ENCODE peak calls at places on chromosomes 11 and 22, in nine cellular contexts. S is MG63, Q is adipocyte, E is heart right ventricle, A is left ventricle myocardium inferior, D is AG09309, N is lower leg skin, C is fibroblast of mammary gland, P is IMR-90. H is an unnamed sample.
A peak's percentile ranks its signal among the peaks of the same experiment; 100 is the strongest.

GRCh38 chr11:8357891-8358566 is 94.4 kb upstream of the LMO1 start:
- DNase-seq in S (no peak), Q (no peak), E (no peak), A (no peak), D (no peak), N (no peak), C (no peak), P (no peak), H (no peak)

GRCh38 chr11:79412761-79413160 is 28.1 kb downstream of the TENM4 start:
- DNase-seq in S (no peak), Q (no peak), E (no peak), A (no peak), D (no peak), N (no peak), C (peak; percentile 34), P (peak; percentile 18), H (no peak)

GRCh38 chr11:105861225-105861624 is 160.8 kb downstream of the MSANTD4 start:
- DNase-seq in S (no peak), Q (no peak), E (no peak), A (no peak), D (no peak), N (no peak), C (no peak), P (peak; percentile 6), H (no peak)

GRCh38 chr11:60121259-60121658 is 32.8 kb downstream of the MS4A2 start:
- DNase-seq in S (peak; percentile 4), Q (no peak), E (no peak), A (no peak), D (no peak), N (no peak), C (no peak), P (no peak), H (no peak)

GRCh38 chr11:10751581-10751940 is 515 bp downstream of the CTR9 start:
- DNase-seq in S (no peak), Q (peak; percentile 39), E (no peak), A (no peak), D (no peak), N (no peak), C (no peak), P (no peak), H (no peak)

GRCh38 chr22:46794067-46794466 is 31.6 kb downstream of the TBC1D22A start:
- DNase-seq in S (no peak), Q (no peak), E (no peak), A (no peak), D (no peak), N (no peak), C (no peak), P (no peak), H (no peak)

GRCh38 chr22:31627223-31627731 is 34.7 kb downstream of the PISD start:
- DNase-seq in S (no peak), Q (no peak), E (no peak), A (no peak), D (no peak), N (no peak), C (no peak), P (no peak), H (no peak)

GRCh38 chr11:33899383-33900037 is 7.6 kb upstream of the LMO2 start:
- DNase-seq in S (peak; percentile 89), Q (peak; percentile 80), E (peak; percentile 54), A (peak; percentile 81), D (peak; percentile 29), N (peak; percentile 89), C (peak; percentile 83), P (peak; percentile 66), H (no peak)

GRCh38 chr11:80462211-80462610 is 1021.4 kb upstream of the TENM4 start:
- DNase-seq in S (no peak), Q (no peak), E (no peak), A (no peak), D (no peak), N (no peak), C (peak; percentile 1), P (no peak), H (no peak)

GRCh38 chr11:101008961-101009684 is 120.5 kb downstream of the PGR start:
- DNase-seq in S (no peak), Q (no peak), E (no peak), A (no peak), D (no peak), N (no peak), C (no peak), P (no peak), H (no peak)

GRCh38 chr11:65827774-65828156 is 6.0 kb upstream of the SNX32 start:
- DNase-seq in S (no peak), Q (no peak), E (no peak), A (no peak), D (no peak), N (no peak), C (peak; percentile 18), P (peak; percentile 44), H (no peak)

GRCh38 chr22:19942071-19942885 is 660 bp upstream of the TXNRD2 start:
- DNase-seq in S (peak; percentile 52), Q (peak; percentile 83), E (no peak), A (no peak), D (peak; percentile 55), N (no peak), C (peak; percentile 58), P (peak; percentile 69), H (no peak)

GRCh38 chr11:64802370-64803162 is 448 bp downstream of the MAP4K2 start:
- DNase-seq in S (no peak), Q (no peak), E (no peak), A (peak; percentile 51), D (no peak), N (no peak), C (no peak), P (no peak), H (no peak)

GRCh38 chr22:38766076-38766777 is 10.4 kb upstream of the SUN2 start:
- DNase-seq in S (peak; percentile 81), Q (peak; percentile 71), E (peak; percentile 41), A (peak; percentile 38), D (no peak), N (peak; percentile 47), C (peak; percentile 85), P (peak; percentile 64), H (peak; percentile 44)

GRCh38 chr11:68032003-68032402 is 1.5 kb downstream of the NDUFS8 start:
- DNase-seq in S (no peak), Q (no peak), E (no peak), A (no peak), D (no peak), N (no peak), C (no peak), P (no peak), H (peak; percentile 61)
- H3K4me3 ChIP-seq in S (peak overlapping the region; percentile 94), Q (no peak overlapping the region), E (no peak overlapping the region), A (peak overlapping the region; percentile 89), D (no peak overlapping the region), N (no peak overlapping the region), C (no peak overlapping the region), P (no peak overlapping the region), H (no peak overlapping the region)

GRCh38 chr11:96167233-96167632 is 175.8 kb downstream of the MAML2 start:
- DNase-seq in S (no peak), Q (no peak), E (no peak), A (no peak), D (no peak), N (no peak), C (no peak), P (no peak), H (no peak)

GRCh38 chr11:96168623-96169022 is 174.4 kb downstream of the MAML2 start:
- DNase-seq in S (peak; percentile 68), Q (peak; percentile 95), E (no peak), A (no peak), D (peak; percentile 82), N (peak; percentile 83), C (peak; percentile 96), P (peak; percentile 93), H (no peak)

GRCh38 chr11:96169250-96169649 is 173.7 kb downstream of the MAML2 start:
- DNase-seq in S (no peak), Q (no peak), E (no peak), A (no peak), D (no peak), N (no peak), C (no peak), P (no peak), H (no peak)

GRCh38 chr11:96162816-96163499 is 180.0 kb downstream of the MAML2 start:
- DNase-seq in S (peak; percentile 82), Q (peak; percentile 94), E (no peak), A (no peak), D (peak; percentile 85), N (peak; percentile 43), C (peak; percentile 98), P (peak; percentile 95), H (no peak)

DNA sequence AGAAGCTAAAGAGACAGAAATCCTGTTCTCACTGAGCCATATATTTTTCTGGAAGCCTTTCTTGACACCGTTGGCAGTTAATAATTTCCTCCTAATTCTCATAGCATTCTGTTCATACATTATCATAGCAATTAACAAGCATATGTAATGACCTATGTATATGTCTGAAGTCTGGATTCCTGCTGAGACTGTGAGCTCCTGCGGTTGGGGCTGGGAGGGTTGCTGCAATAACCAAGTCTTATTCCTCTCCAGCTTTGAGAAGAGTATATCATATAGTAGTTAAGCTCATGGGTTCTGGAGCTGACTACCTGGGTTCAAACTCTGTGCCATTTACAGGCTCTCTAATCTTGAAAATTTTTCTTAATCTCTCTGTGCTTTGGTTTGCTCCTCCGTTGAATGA is 175.2 kb downstream of the MAML2 start:
- DNase-seq in S (no peak), Q (no peak), E (no peak), A (no peak), D (no peak), N (no peak), C (no peak), P (no peak), H (no peak)
- H3K4me3 ChIP-seq in S (no peak overlapping the region), Q (no peak overlapping the region), E (no peak overlapping the region), A (no peak overlapping the region), D (no peak overlapping the region), N (no peak overlapping the region), C (no peak overlapping the region), P (no peak overlapping the region), H (no peak overlapping the region)

DNA sequence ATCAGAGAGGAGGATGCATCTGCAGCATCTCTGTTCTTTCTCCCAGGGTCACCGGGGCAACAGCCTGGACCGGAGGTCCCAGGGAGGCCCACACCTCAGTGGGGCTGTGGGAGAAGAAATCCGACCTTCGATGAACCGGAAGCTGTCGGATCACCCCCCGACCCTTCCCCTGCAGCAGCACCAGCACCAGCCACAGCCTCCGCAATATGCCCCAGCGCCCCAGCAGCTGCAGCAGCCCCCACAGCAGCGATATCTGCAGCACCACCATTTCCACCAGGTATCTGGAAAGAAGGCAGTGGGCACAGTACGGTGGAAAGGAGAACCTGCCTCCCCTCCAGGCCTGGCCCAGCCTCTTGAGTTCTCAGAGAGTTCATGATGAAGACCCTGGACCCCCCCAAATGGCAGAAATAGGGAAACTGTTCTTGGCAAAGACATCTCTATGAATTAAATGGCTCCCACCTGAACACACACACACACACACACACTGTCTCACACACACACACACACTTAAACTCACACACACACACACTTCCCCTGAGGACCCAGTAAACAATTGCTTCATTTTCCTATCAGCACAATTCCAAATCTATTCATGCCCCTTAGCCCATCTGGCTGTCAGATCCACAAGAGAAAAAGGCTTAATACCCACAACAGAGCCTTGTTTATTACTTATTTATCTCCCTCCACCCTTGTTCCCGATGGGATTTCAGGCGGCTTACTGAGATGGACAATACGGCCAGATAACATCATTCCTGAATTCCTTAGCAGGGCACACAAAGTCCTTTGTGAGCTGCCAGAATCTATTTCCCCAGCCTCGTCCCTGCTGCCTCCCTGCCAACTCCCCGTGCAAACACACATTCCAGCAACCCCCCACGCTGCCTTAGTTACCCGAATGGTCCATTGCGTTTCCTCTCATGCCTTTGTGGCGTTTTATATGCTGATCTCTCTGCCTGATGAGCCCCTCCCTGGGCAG is 8.1 kb downstream of the TMA7B start:
- DNase-seq in S (no peak), Q (no peak), E (peak; percentile 28), A (peak; percentile 37), D (no peak), N (no peak), C (peak; percentile 13), P (no peak), H (no peak)
- H3K4me3 ChIP-seq in S (no peak overlapping the region), Q (no peak overlapping the region), E (no peak overlapping the region), A (no peak overlapping the region), D (no peak overlapping the region), N (no peak overlapping the region), C (no peak overlapping the region), P (no peak overlapping the region), H (no peak overlapping the region)

GRCh38 chr11:20023082-20023426 is 137.2 kb downstream of the DBX1 start:
- DNase-seq in S (no peak), Q (no peak), E (no peak), A (no peak), D (no peak), N (no peak), C (no peak), P (no peak), H (no peak)
- H3K4me3 ChIP-seq in S (no peak overlapping the region), Q (no peak overlapping the region), E (no peak overlapping the region), A (no peak overlapping the region), D (no peak overlapping the region), N (no peak overlapping the region), C (no peak overlapping the region), P (no peak overlapping the region), H (no peak overlapping the region)